ENCODE peak calls at places on chromosomes 6 and 20, in ten cellular contexts. B is progenitor cell of endocrine pancreas, W is cardiac fibroblast, I is AG04450, O is lung, H is Calu3, X is WTC11, V is endothelial cell, P is left lung, N is glutamatergic neuron. S is an unnamed sample.

GRCh38 chr20:37876863-37877262 is 26.1 kb upstream of the VSTM2L start:
- DNase-seq in B (no peak), W (no peak), I (no peak), O (no peak), H (no peak), X (no peak), V (no peak), P (no peak), N (no peak), S (no peak)

GRCh38 chr6:37988131-37988530 is 168.6 kb downstream of the ZFAND3 start:
- DNase-seq in B (no peak), W (peak; percentile 53), I (peak; percentile 49), O (no peak), H (no peak), X (no peak), V (no peak), P (no peak), N (no peak), S (no peak)

GRCh38 chr6:108944707-108945685 is 96.8 kb downstream of the ARMC2 start:
- DNase-seq in B (no peak), W (peak; percentile 94), I (peak; percentile 62), O (no peak), H (no peak), X (no peak), V (no peak), P (no peak), N (no peak), S (no peak)

GRCh38 chr6:56475736-56476457 is 166.8 kb downstream of the DST start:
- DNase-seq in B (no peak), W (peak; percentile 60), I (no peak), O (no peak), H (peak; percentile 50), X (no peak), V (no peak), P (no peak), N (no peak), S (no peak)

GRCh38 chr20:19211661-19212523 is 550 bp upstream of the SLC24A3 start:
- DNase-seq in B (peak; percentile 39), W (no peak), I (no peak), O (peak; percentile 63), H (no peak), X (peak; percentile 49), V (peak; percentile 52), P (peak; percentile 87), N (peak; percentile 69), S (no peak)

GRCh38 chr6:13368716-13369115 is 40.4 kb upstream of the TBC1D7 start:
- DNase-seq in B (no peak), W (no peak), I (no peak), O (no peak), H (no peak), X (no peak), V (no peak), P (no peak), N (no peak), S (no peak)

GRCh38 chr6:170101281-170102035 is 189.4 kb downstream of the DLL1 start:
- DNase-seq in B (no peak), W (no peak), I (no peak), O (no peak), H (no peak), X (no peak), V (peak; percentile 1), P (no peak), N (no peak), S (no peak)

GRCh38 chr20:57397693-57398108 is 6.5 kb downstream of the RBM38 start:
- DNase-seq in B (no peak), W (no peak), I (no peak), O (no peak), H (no peak), X (no peak), V (no peak), P (peak; percentile 82), N (no peak), S (no peak)

GRCh38 chr6:75855047-75855446 is 106.0 kb downstream of the MYO6 start:
- DNase-seq in B (no peak), W (peak; percentile 83), I (peak; percentile 45), O (no peak), H (peak; percentile 42), X (peak; percentile 23), V (peak; percentile 29), P (no peak), N (no peak), S (peak; percentile 72)

GRCh38 chr6:2558861-2559811 is 191.6 kb downstream of the MYLK4 start:
- DNase-seq in B (no peak), W (no peak), I (no peak), O (no peak), H (no peak), X (no peak), V (no peak), P (no peak), N (no peak), S (no peak)

GRCh38 chr20:45330476-45330875 is 17.7 kb downstream of the SDC4 start:
- DNase-seq in B (no peak), W (no peak), I (no peak), O (no peak), H (no peak), X (no peak), V (no peak), P (no peak), N (no peak), S (no peak)

GRCh38 chr20:45325367-45325766 is 17.3 kb upstream of the MATN4 start:
- DNase-seq in B (no peak), W (no peak), I (no peak), O (no peak), H (no peak), X (no peak), V (no peak), P (no peak), N (peak; percentile 56), S (no peak)

GRCh38 chr20:45323731-45324130 is 15.6 kb upstream of the MATN4 start:
- DNase-seq in B (no peak), W (no peak), I (no peak), O (no peak), H (no peak), X (no peak), V (no peak), P (no peak), N (no peak), S (no peak)

GRCh38 chr20:45328451-45328850 is 19.8 kb downstream of the SDC4 start:
- DNase-seq in B (no peak), W (no peak), I (no peak), O (no peak), H (no peak), X (no peak), V (no peak), P (no peak), N (no peak), S (no peak)

DNA sequence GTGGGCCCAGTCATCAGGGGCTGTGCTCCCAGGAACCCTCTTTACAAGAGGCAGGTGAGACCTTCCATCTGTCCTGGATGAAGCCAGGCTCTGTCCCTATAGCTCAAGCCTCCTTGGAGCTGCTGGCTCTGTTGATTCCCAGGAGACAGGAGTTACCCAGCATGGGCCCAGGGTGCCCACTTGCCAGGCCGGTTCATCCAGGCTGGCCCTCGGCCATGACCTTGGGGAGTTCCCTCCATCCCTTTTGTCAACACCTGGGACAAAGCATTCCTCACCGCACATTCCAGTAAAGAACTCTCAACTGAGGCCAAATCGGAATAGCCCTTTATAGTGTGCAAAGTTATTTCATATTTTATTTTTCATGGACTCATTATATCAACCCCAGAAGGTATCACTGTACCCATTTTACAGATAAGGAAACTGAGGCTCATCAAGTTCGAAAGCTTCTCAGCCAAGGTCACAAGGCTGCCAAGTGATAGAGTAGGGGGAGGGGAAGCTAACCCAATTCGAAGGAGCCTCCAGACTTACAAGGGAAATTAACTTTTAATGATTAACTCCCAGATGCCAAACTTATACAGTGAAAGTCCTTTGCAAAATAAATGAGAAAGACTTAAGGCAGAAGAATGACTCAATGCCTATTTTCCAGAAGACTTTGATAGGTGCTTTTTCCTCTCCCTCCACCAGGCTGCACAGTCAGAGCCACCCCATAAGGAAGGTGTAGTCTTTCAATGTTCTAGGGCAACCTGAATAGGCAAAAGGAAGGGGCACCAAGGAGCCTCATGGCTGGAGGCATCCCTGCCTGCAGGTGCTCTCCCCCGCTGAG is 18.5 kb downstream of the SDC4 start:
- DNase-seq in B (no peak), W (no peak), I (no peak), O (peak; percentile 61), H (peak; percentile 76), X (no peak), V (no peak), P (no peak), N (no peak), S (no peak)
- TF ChIP-seq CTCF in B (no peak), W (no peak), I (peak; percentile 18), O (no peak), H (no peak), X (no peak), V (no peak), P (no peak), N (no peak), S (no peak)

GRCh38 chr6:155656024-155656423 is 200.4 kb upstream of the NOX3 start:
- DNase-seq in B (no peak), W (no peak), I (no peak), O (no peak), H (no peak), X (no peak), V (no peak), P (no peak), N (no peak), S (no peak)
- TF ChIP-seq CTCF in B (no peak), W (no peak), I (no peak), O (no peak), H (no peak), X (no peak), V (no peak), P (no peak), N (no peak), S (no peak)

GRCh38 chr6:129555206-129555832 is 154.7 kb downstream of the ARHGAP18 start:
- DNase-seq in B (no peak), W (peak; percentile 77), I (peak; percentile 38), O (no peak), H (no peak), X (no peak), V (no peak), P (no peak), N (no peak), S (no peak)
- TF ChIP-seq CTCF in B (no peak), W (no peak), I (no peak), O (no peak), H (no peak), X (no peak), V (no peak), P (no peak), N (no peak), S (no peak)

GRCh38 chr6:168713013-168713412 is 272.0 kb downstream of the SMOC2 start:
- DNase-seq in B (no peak), W (no peak), I (no peak), O (no peak), H (no peak), X (no peak), V (no peak), P (no peak), N (no peak), S (no peak)
- TF ChIP-seq CTCF in B (no peak), W (no peak), I (no peak), O (no peak), H (no peak), X (no peak), V (no peak), P (no peak), N (no peak), S (no peak)